ENCODE peak calls at places on chromosomes 11 and 22, in seven cellular contexts. J, K, L, A, U, X and W are unnamed samples.

GRCh38 chr11:33044281-33044680 is 4.9 kb downstream of the TCP11L1 start:
- DNase-seq in J (no peak), K (peak), L (no peak), A (no peak), U (peak), X (peak), W (no peak)

GRCh38 chr22:43220625-43221380 is 33.9 kb upstream of the TTLL12 start:
- DNase-seq in J (no peak), K (no peak), L (no peak), A (no peak), U (no peak), X (no peak), W (no peak)

GRCh38 chr22:32073823-32074380 is 30.8 kb downstream of the SLC5A1 start:
- DNase-seq in J (no peak), K (no peak), L (peak), A (no peak), U (no peak), X (no peak), W (no peak)

GRCh38 chr11:67665537-67666302 is 8.7 kb downstream of the ALDH3B2 start:
- DNase-seq in J (no peak), K (no peak), L (peak), A (peak), U (no peak), X (no peak), W (peak)

GRCh38 chr22:29704528-29705285 is 15.1 kb upstream of the CABP7 start:
- DNase-seq in J (no peak), K (peak), L (peak), A (no peak), U (no peak), X (peak), W (peak)

GRCh38 chr22:26579331-26579886 is 10.5 kb downstream of the TPST2 start:
- DNase-seq in J (peak), K (no peak), L (peak), A (no peak), U (no peak), X (no peak), W (no peak)

GRCh38 chr11:118450451-118450850 is 14.2 kb downstream of the KMT2A start:
- DNase-seq in J (no peak), K (no peak), L (no peak), A (no peak), U (no peak), X (no peak), W (no peak)

GRCh38 chr22:26681395-26681821 is 24.0 kb downstream of the MIAT start:
- DNase-seq in J (peak), K (peak), L (no peak), A (no peak), U (no peak), X (peak), W (peak)

GRCh38 chr11:80855975-80856524 is 1415.2 kb upstream of the TENM4 start:
- DNase-seq in J (no peak), K (peak), L (no peak), A (no peak), U (no peak), X (no peak), W (peak)

GRCh38 chr11:106072804-106073203 is 4.3 kb downstream of the KBTBD3 start:
- DNase-seq in J (no peak), K (no peak), L (no peak), A (no peak), U (no peak), X (no peak), W (no peak)

GRCh38 chr11:44958165-44958564 is 7.5 kb upstream of the TP53I11 start:
- DNase-seq in J (no peak), K (no peak), L (peak), A (no peak), U (no peak), X (no peak), W (no peak)

GRCh38 chr11:12052676-12053605 is 44.5 kb upstream of the DKK3 start:
- DNase-seq in J (no peak), K (no peak), L (peak), A (no peak), U (no peak), X (no peak), W (no peak)

GRCh38 chr11:6655020-6655789 is 404 bp downstream of the DCHS1 start:
- DNase-seq in J (peak), K (peak), L (no peak), A (no peak), U (no peak), X (no peak), W (peak)

GRCh38 chr11:101127699-101128570 is 1.7 kb downstream of the PGR start:
- DNase-seq in J (peak), K (peak), L (peak), A (peak), U (no peak), X (no peak), W (no peak)

GRCh38 chr11:101128571-101129202 is 926 bp downstream of the PGR start:
- DNase-seq in J (peak), K (no peak), L (no peak), A (no peak), U (no peak), X (no peak), W (peak)

GRCh38 chr11:101126551-101127347 is 2.9 kb downstream of the PGR start:
- DNase-seq in J (no peak), K (peak), L (no peak), A (peak), U (no peak), X (no peak), W (peak)

GRCh38 chr11:101129203-101129943 is at the start of gene PGR:
- DNase-seq in J (no peak), K (peak), L (peak), A (peak), U (no peak), X (no peak), W (peak)

GRCh38 chr11:101127348-101127698 is 2.3 kb downstream of the PGR start:
- DNase-seq in J (no peak), K (peak), L (no peak), A (peak), U (no peak), X (no peak), W (peak)
- H3K4me3 ChIP-seq in J (peak), K (peak), L (peak), A (peak), U (peak), X (peak), W (peak)

GRCh38 chr11:94831529-94831928 is 63.4 kb downstream of the AMOTL1 start:
- DNase-seq in J (no peak), K (no peak), L (no peak), A (no peak), U (no peak), X (no peak), W (no peak)

GRCh38 chr11:94826415-94826814 is 58.3 kb downstream of the AMOTL1 start:
- DNase-seq in J (no peak), K (no peak), L (no peak), A (no peak), U (no peak), X (no peak), W (no peak)

GRCh38 chr11:94830722-94831121 is 62.6 kb downstream of the AMOTL1 start:
- DNase-seq in J (no peak), K (no peak), L (no peak), A (no peak), U (no peak), X (no peak), W (no peak)

GRCh38 chr11:94825111-94825880 is 57.1 kb downstream of the AMOTL1 start:
- DNase-seq in J (no peak), K (peak), L (no peak), A (no peak), U (no peak), X (no peak), W (no peak)

GRCh38 chr11:94828088-94828487 is 59.9 kb downstream of the AMOTL1 start:
- DNase-seq in J (no peak), K (no peak), L (no peak), A (no peak), U (no peak), X (no peak), W (no peak)
- H3K27ac ChIP-seq in J (no peak), K (no peak), L (no peak), A (no peak), U (no peak), X (no peak), W (no peak)

DNA sequence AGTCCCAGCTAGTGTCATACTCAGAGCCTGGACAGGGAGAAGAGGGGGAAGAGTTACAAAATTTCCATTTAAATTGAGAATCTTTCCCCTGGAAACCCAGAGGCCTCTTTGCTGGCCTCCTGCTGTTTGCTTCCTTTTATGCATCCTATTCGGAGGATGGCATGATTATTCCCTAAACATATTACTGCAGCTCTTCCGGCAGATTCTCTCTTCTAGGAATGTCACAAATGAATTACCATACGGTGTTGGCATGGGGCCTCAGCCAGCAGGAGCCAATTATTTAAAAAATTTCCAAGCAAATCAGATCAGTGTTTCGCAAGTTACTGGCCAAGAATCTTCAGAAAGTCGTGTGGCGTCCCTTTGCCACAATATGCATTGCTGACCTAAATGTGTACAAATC is 326.7 kb upstream of the NCAM1 start:
- DNase-seq in J (no peak), K (peak), L (no peak), A (no peak), U (no peak), X (no peak), W (no peak)
- H3K4me3 ChIP-seq in J (no peak), K (no peak), L (no peak), A (no peak), U (no peak), X (no peak), W (no peak)

DNA sequence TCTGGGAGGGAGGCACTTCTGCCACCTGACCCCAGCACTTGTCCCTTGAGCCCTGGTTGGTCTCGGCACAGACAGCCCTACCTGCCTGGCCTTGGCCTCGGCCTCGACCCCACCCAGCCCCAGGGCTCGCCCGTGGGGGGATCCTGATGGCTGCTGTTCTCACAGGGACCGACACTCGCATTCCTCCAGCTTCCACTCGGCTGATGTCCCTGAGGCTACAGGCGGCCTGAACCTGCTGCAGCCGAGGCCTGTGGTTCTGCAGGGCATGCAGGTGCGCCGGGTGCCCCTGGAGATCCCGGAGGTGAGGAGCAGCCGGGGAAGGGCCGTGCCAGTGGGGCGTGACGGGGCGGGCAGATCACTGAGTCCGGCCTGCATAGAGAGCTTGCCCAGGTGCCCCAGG is 5.1 kb downstream of the PCNX3 start:
- DNase-seq in J (peak), K (no peak), L (no peak), A (no peak), U (no peak), X (no peak), W (no peak)
- H3K27ac ChIP-seq in J (no peak), K (no peak), L (no peak), A (no peak), U (no peak), X (no peak), W (no peak)

GRCh38 chr22:41367039-41367679 is 14.6 kb upstream of the TEF start:
- DNase-seq in J (peak), K (peak), L (peak), A (peak), U (peak), X (peak), W (peak)

GRCh38 chr22:41365425-41365824 is 16.3 kb upstream of the TEF start:
- DNase-seq in J (no peak), K (no peak), L (no peak), A (no peak), U (no peak), X (no peak), W (no peak)

GRCh38 chr22:41367680-41368542 is 13.8 kb upstream of the TEF start:
- DNase-seq in J (no peak), K (peak), L (peak), A (peak), U (no peak), X (peak), W (peak)

GRCh38 chr22:41364955-41365354 is 16.8 kb upstream of the TEF start:
- DNase-seq in J (no peak), K (no peak), L (no peak), A (no peak), U (no peak), X (no peak), W (no peak)

GRCh38 chr22:41366323-41367014 is 15.3 kb upstream of the TEF start:
- DNase-seq in J (no peak), K (no peak), L (no peak), A (no peak), U (no peak), X (no peak), W (no peak)
- H3K4me3 ChIP-seq in J (no peak), K (no peak), L (peak), A (no peak), U (no peak), X (no peak), W (no peak)

GRCh38 chr11:77473001-77473800 is 693 bp downstream of the PAK1 start:
- DNase-seq in J (peak), K (peak), L (peak), A (peak), U (peak), X (no peak), W (peak)

GRCh38 chr11:77471520-77472234 is 2.2 kb downstream of the PAK1 start:
- DNase-seq in J (no peak), K (no peak), L (peak), A (no peak), U (peak), X (no peak), W (peak)

GRCh38 chr11:77473801-77474508 is at the start of gene PAK1:
- DNase-seq in J (peak), K (peak), L (peak), A (peak), U (peak), X (peak), W (peak)

GRCh38 chr11:77475206-77475605 is 1.3 kb upstream of the PAK1 start:
- DNase-seq in J (no peak), K (no peak), L (no peak), A (no peak), U (no peak), X (no peak), W (no peak)

DNA sequence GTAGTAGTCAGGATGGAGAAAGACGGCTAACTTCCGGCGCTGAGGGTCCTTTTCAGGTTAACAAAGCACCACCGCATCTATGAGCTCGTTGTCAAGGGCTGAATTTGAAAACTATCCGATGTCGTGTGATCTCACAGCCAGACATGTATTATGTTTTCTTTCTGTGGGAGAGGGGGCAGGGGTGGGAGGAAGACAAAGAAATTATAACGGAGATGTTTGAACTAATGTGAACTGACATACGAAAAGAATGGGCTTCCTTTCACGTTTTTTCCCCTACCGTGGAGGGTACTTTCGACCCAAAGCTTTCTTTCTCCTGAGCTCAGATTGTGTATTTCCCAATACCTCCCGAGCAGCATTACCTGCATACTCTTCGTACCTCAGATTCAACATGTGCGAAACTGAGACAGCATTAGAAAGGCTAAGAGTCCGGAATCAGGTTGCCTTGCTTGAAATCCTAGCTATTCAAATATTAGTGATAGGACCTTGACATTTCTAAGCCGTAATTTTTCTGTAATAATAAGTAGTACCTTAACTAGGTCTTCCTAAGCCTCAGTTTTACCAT is 696 bp upstream of the PAK1 start:
- DNase-seq in J (no peak), K (no peak), L (no peak), A (no peak), U (no peak), X (no peak), W (no peak)
- H3K27ac ChIP-seq in J (peak), K (no peak), L (peak), A (peak), U (peak), X (no peak), W (no peak)

GRCh38 chr11:57424802-57425564 is 1.9 kb downstream of the SLC43A3 start:
- DNase-seq in J (peak), K (peak), L (peak), A (peak), U (no peak), X (peak), W (no peak)
- H3K4me3 ChIP-seq in J (no peak), K (peak), L (peak), A (no peak), U (no peak), X (no peak), W (no peak)